ENCODE peak calls at places on chromosome 20, in seven cellular contexts. One of them, this sample, is unnamed.

GRCh38 chr20:59780494-59781185 is 152.8 kb downstream of the SYCP2 start:
- DNase-seq in GM23338: no peak
- DNase-seq in stomach: peak; percentile 9
- DNase-seq in GM12878: no peak
- DNase-seq in breast epithelium: no peak
- DNase-seq in GM12891: no peak
- DNase-seq in HCT116: no peak
- DNase-seq in this sample: no peak

GRCh38 chr20:61743606-61744005 is 322.1 kb downstream of the TAF4 start:
- DNase-seq in GM12878: no peak
- DNase-seq in GM12891: no peak
- DNase-seq in breast epithelium: no peak
- DNase-seq in GM23338: no peak
- DNase-seq in stomach: no peak
- DNase-seq in HCT116: no peak
- DNase-seq in this sample: no peak

GRCh38 chr20:64049060-64049886 is at the start of gene SOX18:
- DNase-seq in breast epithelium: no peak
- DNase-seq in GM12878: no peak
- DNase-seq in HCT116: no peak
- DNase-seq in GM12891: no peak
- DNase-seq in stomach: no peak
- DNase-seq in GM23338: peak; percentile 76
- DNase-seq in this sample: no peak

GRCh38 chr20:25364180-25364788 is 26.4 kb downstream of the ABHD12 start:
- DNase-seq in stomach: no peak
- DNase-seq in GM12878: no peak
- DNase-seq in HCT116: no peak
- DNase-seq in GM23338: no peak
- DNase-seq in GM12891: no peak
- DNase-seq in breast epithelium: no peak
- DNase-seq in this sample: no peak

GRCh38 chr20:4018015-4018748 is 2.8 kb upstream of the RNF24 start:
- DNase-seq in GM23338: no peak
- DNase-seq in GM12891: no peak
- DNase-seq in GM12878: no peak
- DNase-seq in stomach: no peak
- DNase-seq in HCT116: no peak
- DNase-seq in breast epithelium: no peak
- DNase-seq in this sample: no peak

GRCh38 chr20:62876826-62877728 is 15.5 kb upstream of the TCFL5 start:
- DNase-seq in breast epithelium: peak; percentile 70
- DNase-seq in HCT116: no peak
- DNase-seq in GM12891: no peak
- DNase-seq in GM23338: no peak
- DNase-seq in stomach: no peak
- DNase-seq in GM12878: no peak
- DNase-seq in this sample: no peak

GRCh38 chr20:47607208-47607613 is 105.5 kb downstream of the NCOA3 start:
- DNase-seq in GM12878: no peak
- DNase-seq in GM23338: no peak
- DNase-seq in GM12891: no peak
- DNase-seq in stomach: no peak
- DNase-seq in breast epithelium: no peak
- DNase-seq in HCT116: peak; percentile 12
- DNase-seq in this sample: no peak

GRCh38 chr20:43909211-43909610 is 5.4 kb upstream of the TOX2 start:
- DNase-seq in GM23338: no peak
- DNase-seq in GM12891: no peak
- DNase-seq in GM12878: no peak
- DNase-seq in stomach: no peak
- DNase-seq in breast epithelium: no peak
- DNase-seq in HCT116: no peak
- DNase-seq in this sample: no peak

GRCh38 chr20:50187403-50188051 is 3.1 kb upstream of the CEBPB start:
- DNase-seq in GM23338: peak; percentile 46
- DNase-seq in GM12878: no peak
- DNase-seq in stomach: no peak
- DNase-seq in GM12891: no peak
- DNase-seq in breast epithelium: no peak
- DNase-seq in HCT116: no peak
- DNase-seq in this sample: peak; percentile 85

GRCh38 chr20:57361517-57361916 is 10.5 kb downstream of the RAE1 start:
- DNase-seq in breast epithelium: no peak
- DNase-seq in GM12878: no peak
- DNase-seq in GM12891: no peak
- DNase-seq in stomach: no peak
- DNase-seq in HCT116: no peak
- DNase-seq in GM23338: no peak
- DNase-seq in this sample: no peak

GRCh38 chr20:57809661-57810172 is 99.9 kb upstream of the PMEPA1 start:
- DNase-seq in HCT116: no peak
- DNase-seq in stomach: no peak
- DNase-seq in breast epithelium: peak; percentile 65
- DNase-seq in GM23338: no peak
- DNase-seq in GM12878: no peak
- DNase-seq in GM12891: no peak
- DNase-seq in this sample: no peak

GRCh38 chr20:23061713-23062561 is 12.5 kb upstream of the THBD start:
- DNase-seq in GM23338: peak; percentile 78
- DNase-seq in stomach: no peak
- DNase-seq in breast epithelium: no peak
- DNase-seq in GM12891: no peak
- DNase-seq in HCT116: no peak
- DNase-seq in GM12878: no peak
- DNase-seq in this sample: peak; percentile 60

GRCh38 chr20:20368414-20369352 is 779 bp downstream of the INSM1 start:
- DNase-seq in HCT116: no peak
- DNase-seq in GM23338: peak; percentile 10
- DNase-seq in GM12891: peak; percentile 44
- DNase-seq in breast epithelium: no peak
- DNase-seq in stomach: no peak
- DNase-seq in GM12878: no peak
- DNase-seq in this sample: no peak

GRCh38 chr20:3777726-3778629 is 3.3 kb downstream of the SPEF1 start:
- DNase-seq in GM12878: no peak
- DNase-seq in HCT116: no peak
- DNase-seq in GM12891: no peak
- DNase-seq in GM23338: peak; percentile 85
- DNase-seq in breast epithelium: no peak
- DNase-seq in stomach: peak; percentile 62
- DNase-seq in this sample: no peak

GRCh38 chr20:8187740-8188139 is 55.7 kb downstream of the PLCB1 start:
- DNase-seq in GM12878: no peak
- DNase-seq in GM23338: no peak
- DNase-seq in HCT116: no peak
- DNase-seq in GM12891: no peak
- DNase-seq in breast epithelium: no peak
- DNase-seq in stomach: no peak
- DNase-seq in this sample: no peak

GRCh38 chr20:51861726-51862466 is 59.6 kb upstream of the SALL4 start:
- DNase-seq in breast epithelium: no peak
- DNase-seq in GM12891: no peak
- DNase-seq in HCT116: no peak
- DNase-seq in GM23338: peak; percentile 13
- DNase-seq in GM12878: no peak
- DNase-seq in stomach: no peak
- DNase-seq in this sample: no peak

GRCh38 chr20:52888096-52888495 is 84.1 kb upstream of the TSHZ2 start:
- DNase-seq in stomach: no peak
- DNase-seq in GM23338: no peak
- DNase-seq in breast epithelium: no peak
- DNase-seq in GM12891: no peak
- DNase-seq in GM12878: no peak
- DNase-seq in HCT116: no peak
- DNase-seq in this sample: no peak

GRCh38 chr20:19251958-19252669 is 39.7 kb downstream of the SLC24A3 start:
- DNase-seq in GM12891: no peak
- DNase-seq in breast epithelium: no peak
- DNase-seq in stomach: no peak
- DNase-seq in GM12878: no peak
- DNase-seq in HCT116: no peak
- DNase-seq in GM23338: no peak
- DNase-seq in this sample: peak; percentile 37

GRCh38 chr20:63407928-63408683 is 47.0 kb upstream of the CHRNA4 start:
- DNase-seq in GM12878: no peak
- DNase-seq in GM12891: no peak
- DNase-seq in stomach: no peak
- DNase-seq in breast epithelium: no peak
- DNase-seq in GM23338: no peak
- DNase-seq in HCT116: no peak
- DNase-seq in this sample: no peak

GRCh38 chr20:62926229-62927127 is at the start of gene DIDO1:
- DNase-seq in GM23338: peak; percentile 90
- DNase-seq in GM12891: peak; percentile 95
- DNase-seq in stomach: peak; percentile 92
- DNase-seq in GM12878: peak; percentile 56
- DNase-seq in breast epithelium: peak; percentile 89
- DNase-seq in HCT116: peak; percentile 69
- DNase-seq in this sample: peak; percentile 76

GRCh38 chr20:59571591-59572314 is 32.6 kb upstream of the PHACTR3 start:
- DNase-seq in GM12878: no peak
- DNase-seq in HCT116: peak; percentile 12
- DNase-seq in stomach: peak; percentile 55
- DNase-seq in GM12891: peak; percentile 74
- DNase-seq in breast epithelium: no peak
- DNase-seq in GM23338: peak; percentile 87
- DNase-seq in this sample: peak; percentile 52

GRCh38 chr20:63441777-63442493 is 30.5 kb downstream of the KCNQ2 start:
- DNase-seq in GM12891: peak; percentile 79
- DNase-seq in breast epithelium: no peak
- DNase-seq in GM23338: peak; percentile 74
- DNase-seq in GM12878: peak; percentile 26
- DNase-seq in stomach: peak; percentile 73
- DNase-seq in HCT116: peak; percentile 22
- DNase-seq in this sample: peak; percentile 42

DNA sequence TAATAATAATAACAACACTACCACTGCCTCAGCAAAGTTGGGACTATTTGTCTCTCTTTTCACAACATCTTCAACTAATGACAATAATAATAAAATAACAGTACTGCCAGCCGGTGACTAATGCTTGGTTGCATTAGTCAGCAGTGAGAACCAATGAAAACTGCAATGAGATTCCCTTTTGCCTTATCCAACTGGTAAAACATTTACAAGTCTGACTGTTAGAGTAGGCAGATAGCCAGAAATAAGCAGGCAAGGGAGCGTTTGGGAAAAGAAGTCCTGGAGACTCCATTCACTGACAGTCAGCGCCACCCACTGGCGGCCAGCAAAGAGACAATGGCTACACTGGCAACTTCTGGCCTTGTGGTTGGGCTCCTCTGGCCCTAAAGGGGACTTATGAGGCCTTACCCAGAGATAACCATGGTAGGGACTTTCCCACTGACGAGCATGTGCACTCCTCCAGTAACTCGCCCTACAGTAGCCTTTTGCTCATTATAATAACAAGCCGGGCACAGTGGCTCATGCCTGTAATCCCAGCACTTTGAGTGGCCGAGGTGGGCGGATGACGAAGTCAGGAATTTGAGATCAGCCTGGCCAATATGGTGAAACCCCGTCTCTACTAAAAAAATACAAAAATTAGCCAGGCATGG is 3.4 kb upstream of the NSFL1C start:
- DNase-seq in HCT116: peak; percentile 79
- DNase-seq in GM12891: no peak
- DNase-seq in stomach: peak; percentile 88
- DNase-seq in GM23338: peak; percentile 89
- DNase-seq in GM12878: peak; percentile 39
- DNase-seq in breast epithelium: peak; percentile 73
- DNase-seq in this sample: no peak
- TF ChIP-seq POLR2AphosphoS5 in HCT116: no peak
- TF ChIP-seq POLR2AphosphoS5 in GM12891: no peak
- TF ChIP-seq POLR2AphosphoS5 in stomach: peak; percentile 49
- TF ChIP-seq POLR2AphosphoS5 in GM23338: no peak
- TF ChIP-seq POLR2AphosphoS5 in GM12878: no peak
- TF ChIP-seq POLR2AphosphoS5 in breast epithelium: peak; percentile 22
- TF ChIP-seq POLR2AphosphoS5 in this sample: no peak

DNA sequence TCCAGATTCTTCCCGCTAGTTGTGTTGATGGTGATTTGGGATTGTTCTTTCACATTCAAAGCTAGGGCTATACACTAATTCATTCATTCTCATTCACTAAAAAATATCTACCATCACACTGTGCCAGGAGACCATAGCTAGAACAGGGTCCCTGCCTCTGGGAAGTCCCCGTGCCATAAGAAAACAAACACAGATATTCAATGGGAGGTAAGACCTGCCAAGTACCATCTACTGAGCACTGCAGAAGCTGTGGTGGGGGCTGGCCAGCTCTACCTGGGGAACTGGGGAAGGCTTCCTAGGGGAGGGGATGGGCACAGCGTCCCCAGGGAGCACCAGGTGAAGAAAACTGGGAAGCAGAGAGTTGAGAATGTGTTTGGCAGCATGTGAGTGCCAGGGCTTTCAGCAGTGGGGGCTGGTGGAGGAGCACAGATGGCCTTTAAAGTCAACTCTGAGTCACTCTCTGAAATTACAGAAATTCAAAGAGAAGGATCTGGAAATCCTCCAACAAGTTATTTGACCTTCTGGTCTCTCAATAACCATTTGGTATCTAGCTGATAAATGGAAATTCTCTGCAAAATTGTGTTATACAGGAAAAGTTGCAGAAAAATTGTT is 85.1 kb downstream of the SHLD1 start:
- DNase-seq in breast epithelium: no peak
- DNase-seq in stomach: no peak
- DNase-seq in GM12891: no peak
- DNase-seq in GM12878: no peak
- DNase-seq in GM23338: no peak
- DNase-seq in HCT116: no peak
- DNase-seq in this sample: no peak
- TF ChIP-seq POLR2AphosphoS5 in breast epithelium: no peak
- TF ChIP-seq POLR2AphosphoS5 in stomach: no peak
- TF ChIP-seq POLR2AphosphoS5 in GM12891: no peak
- TF ChIP-seq POLR2AphosphoS5 in GM12878: no peak
- TF ChIP-seq POLR2AphosphoS5 in GM23338: no peak
- TF ChIP-seq POLR2AphosphoS5 in HCT116: no peak
- TF ChIP-seq POLR2AphosphoS5 in this sample: no peak

GRCh38 chr20:31587545-31588389 is 17.3 kb upstream of the ID1 start:
- DNase-seq in GM12891: no peak
- DNase-seq in GM12878: no peak
- DNase-seq in breast epithelium: no peak
- DNase-seq in GM23338: peak; percentile 76
- DNase-seq in HCT116: no peak
- DNase-seq in stomach: peak; percentile 57
- DNase-seq in this sample: no peak
- TF ChIP-seq POLR2AphosphoS5 in GM12891: no peak
- TF ChIP-seq POLR2AphosphoS5 in GM12878: no peak
- TF ChIP-seq POLR2AphosphoS5 in breast epithelium: no peak
- TF ChIP-seq POLR2AphosphoS5 in GM23338: no peak
- TF ChIP-seq POLR2AphosphoS5 in HCT116: no peak
- TF ChIP-seq POLR2AphosphoS5 in stomach: peak; percentile 35
- TF ChIP-seq POLR2AphosphoS5 in this sample: no peak

GRCh38 chr20:35891375-35891774 is 62.9 kb downstream of the SCAND1 start:
- DNase-seq in HCT116: no peak
- DNase-seq in GM23338: no peak
- DNase-seq in stomach: no peak
- DNase-seq in GM12878: no peak
- DNase-seq in GM12891: no peak
- DNase-seq in breast epithelium: no peak
- DNase-seq in this sample: no peak
- TF ChIP-seq POLR2AphosphoS5 in HCT116: no peak
- TF ChIP-seq POLR2AphosphoS5 in GM23338: no peak
- TF ChIP-seq POLR2AphosphoS5 in stomach: no peak
- TF ChIP-seq POLR2AphosphoS5 in GM12878: no peak
- TF ChIP-seq POLR2AphosphoS5 in GM12891: no peak
- TF ChIP-seq POLR2AphosphoS5 in breast epithelium: no peak
- TF ChIP-seq POLR2AphosphoS5 in this sample: no peak

This sample was measured in HL-60.